ENCODE peak calls at places on chromosomes 7 and 10, in eight cellular contexts. I is neural progenitor cell, V is K562, Q is WERI-Rb-1, X is IMR-90, U is psoas muscle, E is brain microvascular endothelial cell, H is BJ. N is an unnamed sample.

GRCh38 chr10:95841711-95842498 is 65.9 kb upstream of the CC2D2B start:
- DNase-seq in Q (peak; percentile 57), I (peak; percentile 74), U (no peak), E (peak; percentile 74), H (no peak), X (peak; percentile 66), V (peak; percentile 38), N (peak; percentile 18)

GRCh38 chr7:51019231-51019844 is 236.6 kb upstream of the GRB10 start:
- DNase-seq in H (no peak), U (no peak), X (peak; percentile 51), V (no peak), Q (no peak), I (no peak), E (peak; percentile 87), N (peak; percentile 48)

GRCh38 chr10:122678266-122678665 is 21.4 kb downstream of the C10orf120 start:
- DNase-seq in X (no peak), H (no peak), I (no peak), V (no peak), Q (no peak), E (no peak), U (no peak), N (no peak)

GRCh38 chr10:32413513-32413912 is 32.4 kb upstream of the CCDC7 start:
- DNase-seq in E (peak; percentile 92), V (no peak), X (peak; percentile 96), I (no peak), U (no peak), Q (no peak), H (peak; percentile 66), N (peak; percentile 95)

GRCh38 chr7:134481167-134481566 is 22.3 kb upstream of the AKR1B1 start:
- DNase-seq in U (no peak), I (no peak), X (no peak), E (no peak), H (no peak), Q (no peak), V (no peak), N (no peak)

GRCh38 chr10:44781131-44781530 is 130.0 kb upstream of the TMEM72 start:
- DNase-seq in U (no peak), V (no peak), I (no peak), Q (no peak), X (no peak), H (no peak), E (no peak), N (no peak)

GRCh38 chr7:156722427-156722826 is 81.9 kb downstream of the RNF32 start:
- DNase-seq in I (no peak), E (no peak), Q (no peak), H (peak; percentile 5), V (no peak), X (peak; percentile 24), U (no peak), N (no peak)

GRCh38 chr7:124188576-124188975 is 155.7 kb upstream of the TMEM229A start:
- DNase-seq in Q (no peak), E (no peak), I (peak; percentile 28), V (no peak), X (no peak), H (no peak), U (no peak), N (no peak)

GRCh38 chr10:71658349-71658745 is 61.2 kb downstream of the C10orf105 start:
- DNase-seq in Q (no peak), V (no peak), U (no peak), E (no peak), I (peak; percentile 57), X (no peak), H (no peak), N (no peak)

GRCh38 chr10:53836638-53837037 is 964.4 kb downstream of the PCDH15 start:
- DNase-seq in I (no peak), Q (no peak), E (no peak), U (no peak), H (no peak), V (no peak), X (no peak), N (no peak)

GRCh38 chr10:43292745-43293676 is 26.1 kb upstream of the RASGEF1A start:
- DNase-seq in E (peak; percentile 49), H (no peak), V (peak; percentile 55), U (peak; percentile 39), I (peak; percentile 77), X (peak; percentile 41), Q (peak; percentile 63), N (no peak)

GRCh38 chr10:47165711-47166404 is 134.1 kb upstream of the GDF10 start:
- DNase-seq in E (peak; percentile 94), Q (no peak), U (peak; percentile 76), X (peak; percentile 80), H (peak; percentile 51), I (no peak), V (no peak), N (no peak)

GRCh38 chr10:47166405-47166777 is 133.6 kb upstream of the GDF10 start:
- DNase-seq in I (no peak), H (no peak), V (no peak), X (no peak), Q (no peak), U (peak; percentile 26), E (no peak), N (no peak)

GRCh38 chr10:47164126-47164799 is 135.7 kb upstream of the GDF10 start:
- DNase-seq in H (no peak), Q (no peak), V (no peak), E (peak; percentile 93), X (peak; percentile 91), I (no peak), U (no peak), N (no peak)

GRCh38 chr10:47164800-47165128 is 135.2 kb upstream of the GDF10 start:
- DNase-seq in I (no peak), H (no peak), U (no peak), Q (no peak), X (peak; percentile 28), E (peak; percentile 62), V (no peak), N (no peak)

GRCh38 chr10:47165168-47165710 is 134.8 kb upstream of the GDF10 start:
- DNase-seq in Q (no peak), I (no peak), H (no peak), X (no peak), V (no peak), U (no peak), E (no peak), N (no peak)
- TF ChIP-seq CTCF in Q (no peak), I (no peak), H (no peak), X (no peak), V (no peak), U (no peak), E (peak; percentile 34), N (no peak)

DNA sequence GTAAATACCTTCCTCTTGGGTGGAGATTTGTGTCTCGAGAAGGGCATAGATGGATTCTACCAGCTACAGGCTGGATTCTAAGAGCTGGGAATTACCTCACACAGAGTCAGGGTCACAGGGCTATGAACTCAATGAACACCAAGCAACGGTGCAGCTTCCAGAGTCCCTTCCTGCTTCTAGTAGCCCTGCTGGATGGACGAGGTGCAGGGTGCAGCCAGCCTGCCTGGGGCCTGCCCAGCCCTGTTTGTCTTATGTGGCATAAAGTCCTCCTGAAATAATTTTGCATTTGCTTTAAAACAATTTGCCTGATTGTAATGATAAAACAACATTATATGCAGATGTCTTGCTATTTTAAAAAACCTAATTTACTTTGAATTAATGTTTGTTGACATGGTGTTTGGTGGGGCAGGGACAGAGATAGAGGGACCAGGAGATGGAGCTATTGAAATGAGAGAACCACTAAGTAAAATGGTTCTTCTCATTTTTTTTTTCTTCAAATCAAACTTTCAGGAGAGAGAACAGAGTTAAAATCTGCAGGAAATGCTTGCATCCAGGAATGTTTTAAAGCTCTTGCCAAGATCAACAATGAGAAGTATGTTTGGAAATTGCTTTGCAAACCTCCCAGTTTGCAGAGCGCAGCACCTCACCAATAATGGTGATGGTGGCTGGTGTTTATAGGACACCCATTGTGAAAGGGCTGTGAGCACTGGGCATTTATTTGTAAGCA is 305.4 kb upstream of the PODXL start:
- DNase-seq in H (peak; percentile 13), X (peak; percentile 34), I (no peak), U (no peak), E (no peak), Q (no peak), V (no peak), N (no peak)
- H3K27me3 ChIP-seq in H (no peaks in the 10 kb centered on the region), X (peaks cover 2% of the 10 kb centered on the region), I (no peaks in the 10 kb centered on the region), U (no peaks in the 10 kb centered on the region), E (no peaks in the 10 kb centered on the region), Q (no peaks in the 10 kb centered on the region), V (no peaks in the 10 kb centered on the region), N (no peaks in the 10 kb centered on the region)

GRCh38 chr7:152363798-152364197 is 72.0 kb downstream of the KMT2C start:
- DNase-seq in E (no peak), I (peak; percentile 27), U (no peak), H (no peak), Q (no peak), V (no peak), X (no peak), N (no peak)

GRCh38 chr7:152369518-152369917 is 66.3 kb downstream of the KMT2C start:
- DNase-seq in X (no peak), I (no peak), U (no peak), V (no peak), Q (no peak), E (no peak), H (no peak), N (no peak)

GRCh38 chr7:152366662-152367061 is 69.1 kb downstream of the KMT2C start:
- DNase-seq in V (no peak), H (no peak), U (no peak), Q (no peak), I (no peak), E (no peak), X (no peak), N (no peak)

GRCh38 chr7:152367170-152367569 is 68.6 kb downstream of the KMT2C start:
- DNase-seq in Q (no peak), V (no peak), H (no peak), X (no peak), U (no peak), I (no peak), E (no peak), N (no peak)

DNA sequence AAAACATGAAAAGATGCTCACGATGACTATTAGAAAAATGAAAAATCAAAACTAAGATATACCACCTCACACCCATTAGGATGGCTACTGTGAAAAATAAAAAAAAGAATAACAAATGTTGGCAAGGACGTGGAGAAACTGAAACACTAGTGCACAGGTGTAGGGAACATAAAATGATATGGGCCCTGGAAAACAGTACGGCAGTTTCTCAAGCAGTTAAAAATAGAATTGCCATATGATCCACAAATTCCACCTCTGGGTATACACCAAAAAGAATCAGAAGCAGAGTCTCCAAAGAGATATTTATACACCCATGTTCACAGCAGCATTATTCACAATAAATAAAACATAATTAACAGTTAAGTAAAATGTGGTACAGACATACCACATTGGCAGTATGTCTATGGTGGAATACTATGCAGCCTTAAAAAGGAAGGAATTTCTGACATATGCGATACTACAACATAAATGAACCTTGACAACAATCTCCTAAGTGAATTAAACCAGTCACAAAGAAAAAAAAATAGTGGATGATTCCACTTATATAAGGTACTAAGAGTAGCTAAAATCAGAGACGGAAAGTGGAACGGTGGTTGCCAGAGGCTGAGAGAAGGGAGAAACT is 69.7 kb downstream of the KMT2C start:
- DNase-seq in Q (no peak), U (no peak), H (no peak), X (no peak), I (no peak), E (no peak), V (no peak), N (no peak)
- TF ChIP-seq CTCF in Q (no peak), U (no peak), H (no peak), X (no peak), I (no peak), E (no peak), V (no peak), N (no peak)

DNA sequence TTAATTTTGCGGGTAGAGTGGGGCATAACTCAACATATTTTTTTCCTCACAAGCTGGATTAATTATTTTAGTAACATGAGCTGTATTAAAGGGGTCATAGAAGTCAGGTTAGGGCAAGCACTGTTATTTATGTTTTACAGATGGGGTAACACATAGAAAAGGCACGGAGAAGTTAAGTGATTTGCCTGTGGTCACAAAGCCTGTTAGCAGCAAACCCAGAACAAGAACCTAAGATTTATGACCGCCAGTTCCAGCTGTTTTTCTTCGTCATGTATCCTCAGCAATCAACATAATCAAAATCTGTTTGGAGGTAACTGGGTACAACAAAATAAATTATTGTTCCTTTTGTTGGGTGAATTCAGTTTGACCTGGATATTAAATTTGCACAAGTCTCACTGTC is 57.2 kb upstream of the BET1 start:
- DNase-seq in H (no peak), X (no peak), I (no peak), E (no peak), U (no peak), V (no peak), Q (no peak), N (no peak)
- H3K27me3 ChIP-seq in H (no peaks in the 10 kb centered on the region), X (no peaks in the 10 kb centered on the region), I (no peaks in the 10 kb centered on the region), E (no peaks in the 10 kb centered on the region), U (peaks cover 11% of the 10 kb centered on the region), V (peaks cover 9% of the 10 kb centered on the region), Q (no peaks in the 10 kb centered on the region), N (no peaks in the 10 kb centered on the region)

N was measured in kidney epithelial cell.